ENCODE peak calls at places on chromosomes 7 and 10, in ten cellular contexts. W is suprapubic skin, Z is spleen, D is breast epithelium, O is Panc1, A is sigmoid colon, T is transverse colon, Y is vagina, X is GM12892, E is HL-60. K is an unnamed sample.
A peak's percentile ranks its signal among the peaks of the same experiment; 100 is the strongest.

GRCh38 chr10:51770719-51771118 is 71.3 kb upstream of the CSTF2T start:
- DNase-seq in D (no peak), X (no peak), W (no peak), E (peak; percentile 12), Z (no peak), A (no peak), Y (no peak), T (no peak), O (no peak), K (no peak)

GRCh38 chr10:50436805-50437204 is 185.5 kb upstream of the ASAH2 start:
- DNase-seq in O (no peak), E (no peak), W (no peak), X (no peak), T (no peak), Y (no peak), D (no peak), A (no peak), Z (no peak), K (no peak)

GRCh38 chr10:69004821-69005220 is 16.2 kb downstream of the KIFBP start:
- DNase-seq in Y (no peak), Z (no peak), A (no peak), X (no peak), W (no peak), D (no peak), O (no peak), E (no peak), T (no peak), K (peak; percentile 18)

GRCh38 chr10:80100861-80101695 is 22.6 kb downstream of the TMEM254 start:
- DNase-seq in Y (no peak), W (no peak), E (no peak), Z (no peak), T (no peak), D (peak; percentile 58), X (no peak), A (no peak), O (no peak), K (no peak)

GRCh38 chr10:99396471-99396870 is 34.0 kb downstream of the GOT1 start:
- DNase-seq in E (no peak), X (no peak), W (no peak), A (no peak), D (no peak), T (no peak), Z (no peak), Y (no peak), O (no peak), K (no peak)

GRCh38 chr7:81327873-81328272 is 409.0 kb upstream of the SEMA3C start:
- DNase-seq in T (no peak), Z (no peak), A (no peak), X (no peak), Y (no peak), W (no peak), D (no peak), E (no peak), O (no peak), K (no peak)

GRCh38 chr7:109967401-109967800 is 1123.5 kb upstream of the LRRN3 start:
- DNase-seq in X (no peak), A (no peak), E (no peak), W (no peak), D (no peak), T (no peak), Y (no peak), O (no peak), Z (no peak), K (no peak)

GRCh38 chr10:127907411-127908105 is 655 bp downstream of the PTPRE start:
- DNase-seq in Y (peak; percentile 85), T (peak; percentile 44), A (peak; percentile 78), W (peak; percentile 80), D (no peak), O (no peak), E (no peak), X (no peak), Z (peak; percentile 86), K (no peak)

GRCh38 chr7:7246223-7246622 is 63.9 kb downstream of the C1GALT1 start:
- DNase-seq in Y (no peak), E (no peak), Z (no peak), X (no peak), D (no peak), A (no peak), W (no peak), T (no peak), O (no peak), K (no peak)

GRCh38 chr7:7251742-7252141 is 69.4 kb downstream of the C1GALT1 start:
- DNase-seq in X (no peak), O (no peak), A (no peak), Y (no peak), E (peak; percentile 38), D (no peak), Z (no peak), T (no peak), W (no peak), K (no peak)

GRCh38 chr7:7254319-7254718 is 72.0 kb downstream of the C1GALT1 start:
- DNase-seq in O (no peak), Z (no peak), T (no peak), E (no peak), D (no peak), A (no peak), Y (no peak), X (no peak), W (no peak), K (no peak)

GRCh38 chr7:7247658-7248057 is 65.3 kb downstream of the C1GALT1 start:
- DNase-seq in O (no peak), T (no peak), Y (no peak), Z (no peak), X (no peak), D (no peak), A (no peak), W (no peak), E (no peak), K (no peak)

DNA sequence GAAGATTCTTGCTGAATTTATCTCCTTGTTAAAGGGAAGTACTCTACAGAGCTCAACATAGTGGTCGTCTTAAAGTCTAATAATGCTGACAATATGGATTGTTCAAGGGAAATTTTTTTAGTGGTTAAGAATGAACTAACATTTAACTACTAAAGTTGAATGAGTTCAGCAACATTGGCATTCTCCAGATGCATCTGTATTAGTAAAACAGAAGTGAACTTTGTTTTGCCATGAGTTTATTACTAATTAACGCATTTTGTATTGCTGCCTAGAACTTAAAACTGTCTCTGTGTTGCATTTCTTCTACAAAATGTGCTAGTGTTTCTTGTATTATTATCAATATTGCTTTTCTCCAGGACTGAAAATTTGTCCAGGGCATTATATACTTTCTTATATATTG is 67.5 kb downstream of the C1GALT1 start:
- DNase-seq in Y (no peak), Z (no peak), X (no peak), O (no peak), E (no peak), A (no peak), T (no peak), D (no peak), W (no peak), K (no peak)
- TF ChIP-seq POLR2AphosphoS5 in Y (no peak), Z (no peak), X (no peak), O (no peak), E (no peak), A (no peak), T (no peak), D (no peak), W (no peak), K (no peak)

GRCh38 chr10:86773486-86773885 is 17.1 kb downstream of the BMPR1A start:
- DNase-seq in E (no peak), T (no peak), D (no peak), X (no peak), W (no peak), O (no peak), Y (no peak), A (no peak), Z (no peak), K (no peak)

GRCh38 chr10:86765548-86765947 is 9.1 kb downstream of the BMPR1A start:
- DNase-seq in T (no peak), E (no peak), X (no peak), Z (no peak), D (no peak), W (no peak), Y (no peak), O (no peak), A (no peak), K (no peak)

GRCh38 chr10:86770412-86770960 is 14.1 kb downstream of the BMPR1A start:
- DNase-seq in O (no peak), A (no peak), Y (no peak), Z (no peak), T (no peak), D (no peak), W (no peak), X (no peak), E (no peak), K (no peak)

GRCh38 chr10:86768431-86768830 is 12.0 kb downstream of the BMPR1A start:
- DNase-seq in T (no peak), W (no peak), O (no peak), Z (no peak), D (no peak), X (no peak), Y (no peak), E (no peak), A (no peak), K (no peak)

GRCh38 chr10:86769991-86770390 is 13.6 kb downstream of the BMPR1A start:
- DNase-seq in A (no peak), D (no peak), O (no peak), Z (no peak), W (no peak), T (no peak), E (no peak), Y (no peak), X (no peak), K (no peak)
- TF ChIP-seq POLR2AphosphoS5 in A (no peak), D (no peak), O (no peak), Z (no peak), W (no peak), T (no peak), E (no peak), Y (no peak), X (no peak), K (no peak)

GRCh38 chr10:114940735-114941134 is 2.7 kb downstream of the TRUB1 start:
- DNase-seq in E (no peak), Y (no peak), O (no peak), W (no peak), T (no peak), Z (no peak), X (no peak), D (no peak), A (no peak), K (no peak)

GRCh38 chr10:114938818-114939193 is 811 bp downstream of the TRUB1 start:
- DNase-seq in E (no peak), O (no peak), X (no peak), D (no peak), W (no peak), Z (no peak), Y (no peak), A (no peak), T (no peak), K (no peak)

GRCh38 chr10:114933588-114933987 is 4.4 kb upstream of the TRUB1 start:
- DNase-seq in T (no peak), O (no peak), A (no peak), W (no peak), E (no peak), Y (no peak), D (no peak), X (no peak), Z (no peak), K (no peak)

GRCh38 chr10:114943000-114943399 is 5.0 kb downstream of the TRUB1 start:
- DNase-seq in O (no peak), Z (no peak), E (no peak), D (no peak), W (no peak), Y (no peak), T (no peak), A (no peak), X (no peak), K (no peak)

GRCh38 chr10:114937962-114938817 is at the start of gene TRUB1:
- DNase-seq in Y (no peak), D (peak; percentile 89), T (peak; percentile 95), X (peak; percentile 61), A (peak; percentile 97), Z (peak; percentile 96), O (peak; percentile 91), E (peak; percentile 91), W (peak; percentile 91), K (peak; percentile 97)
- TF ChIP-seq POLR2AphosphoS5 in Y (peak; percentile 83), D (peak; percentile 75), T (peak; percentile 87), X (peak; percentile 86), A (peak; percentile 79), Z (peak; percentile 88), O (peak; percentile 93), E (peak; percentile 77), W (peak; percentile 53), K (peak; percentile 97)

GRCh38 chr7:50562126-50562525 is 3.1 kb downstream of the DDC start:
- DNase-seq in Y (no peak), E (no peak), W (no peak), D (no peak), A (no peak), T (no peak), Z (no peak), X (no peak), O (no peak), K (no peak)

GRCh38 chr7:50557114-50557513 is 8.1 kb downstream of the DDC start:
- DNase-seq in Z (no peak), O (no peak), A (no peak), X (no peak), D (no peak), W (no peak), Y (no peak), E (no peak), T (no peak), K (no peak)

GRCh38 chr7:50564171-50564570 is 1.0 kb downstream of the DDC start:
- DNase-seq in O (no peak), T (no peak), Y (no peak), D (no peak), W (no peak), X (no peak), E (no peak), Z (no peak), A (no peak), K (no peak)

GRCh38 chr7:50558380-50559051 is 6.7 kb downstream of the DDC start:
- DNase-seq in X (no peak), W (no peak), O (no peak), Y (no peak), T (no peak), Z (no peak), A (no peak), E (no peak), D (no peak), K (no peak)

DNA sequence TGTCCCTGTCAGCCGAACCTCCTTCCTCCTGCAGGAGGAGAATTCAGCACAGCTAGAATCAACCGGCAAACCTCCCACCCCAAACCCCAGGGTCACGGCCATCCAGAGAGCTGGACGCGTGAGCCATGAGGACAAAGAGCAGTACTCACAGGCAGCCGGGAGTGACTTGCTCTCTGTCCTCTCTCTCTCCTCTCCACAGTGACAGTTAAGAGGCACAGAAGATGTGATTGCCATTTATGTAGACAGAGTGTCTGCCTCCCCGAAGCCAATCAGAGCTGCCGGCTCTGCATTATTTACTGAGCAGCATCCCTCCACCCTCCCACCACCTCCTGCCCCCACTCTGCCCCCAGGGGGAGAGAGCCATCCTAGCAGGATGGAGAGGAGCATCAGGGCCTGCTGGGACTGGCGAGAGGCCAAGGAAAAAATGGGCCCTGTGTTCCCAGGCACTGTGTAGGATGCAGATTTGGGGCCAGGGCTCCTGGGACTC is 4.3 kb downstream of the DDC start:
- DNase-seq in Z (no peak), Y (no peak), A (no peak), E (no peak), X (no peak), O (no peak), T (no peak), W (no peak), D (no peak), K (no peak)
- TF ChIP-seq POLR2AphosphoS5 in Z (no peak), Y (no peak), A (no peak), E (no peak), X (no peak), O (no peak), T (no peak), W (no peak), D (no peak), K (no peak)